ENCODE peak calls at places on chromosomes 2 and 18, in five cellular contexts. A, J, K, L and P are unnamed samples.

GRCh38 chr2:73112026-73112912 is 479 bp downstream of the RAB11FIP5 start:
- DNase-seq in K (peak; percentile 64), A (peak; percentile 38), L (no peak), J (no peak), P (no peak)

GRCh38 chr2:27428213-27428977 is at the start of gene NRBP1:
- DNase-seq in K (peak; percentile 97), J (peak; percentile 90), L (peak; percentile 89), A (peak; percentile 96), P (peak; percentile 71)

GRCh38 chr2:172135446-172135845 is 32.7 kb upstream of the DLX2 start:
- DNase-seq in L (no peak), J (no peak), A (no peak), K (no peak), P (no peak)

GRCh38 chr2:10225291-10226031 is 77.2 kb upstream of the HPCAL1 start:
- DNase-seq in L (no peak), A (no peak), J (no peak), K (peak; percentile 67), P (no peak)

GRCh38 chr2:7057865-7058400 is 140.7 kb downstream of the RNF144A start:
- DNase-seq in A (no peak), K (no peak), J (no peak), L (no peak), P (no peak)

GRCh38 chr2:75595541-75596395 is 35.0 kb upstream of the EVA1A start:
- DNase-seq in A (peak; percentile 48), L (no peak), J (no peak), K (no peak), P (peak; percentile 71)

GRCh38 chr2:10454505-10454904 is 6.4 kb upstream of the ODC1 start:
- DNase-seq in J (no peak), K (peak; percentile 81), A (no peak), L (no peak), P (no peak)

GRCh38 chr2:84908948-84909713 is 3.7 kb downstream of the TMSB10 start:
- DNase-seq in J (no peak), A (no peak), K (no peak), L (no peak), P (no peak)

GRCh38 chr2:239824866-239825704 is 200.1 kb downstream of the NDUFA10 start:
- DNase-seq in J (no peak), K (no peak), L (no peak), A (no peak), P (no peak)

GRCh38 chr2:104702451-104702850 is 151.5 kb upstream of the POU3F3 start:
- DNase-seq in A (no peak), J (no peak), K (no peak), L (no peak), P (no peak)

GRCh38 chr2:234288974-234289455 is 207.9 kb downstream of the ARL4C start:
- DNase-seq in A (peak; percentile 66), J (peak; percentile 24), L (peak; percentile 85), K (peak; percentile 70), P (no peak)

GRCh38 chr18:26723986-26724385 is 141.5 kb downstream of the AQP4 start:
- DNase-seq in A (no peak), L (no peak), K (no peak), J (no peak), P (no peak)

GRCh38 chr2:102792538-102793208 is 30.8 kb downstream of the TMEM182 start:
- DNase-seq in A (no peak), J (no peak), L (no peak), K (no peak), P (no peak)

GRCh38 chr2:218422403-218423086 is 3.6 kb downstream of the VIL1 start:
- DNase-seq in A (no peak), K (peak; percentile 23), J (no peak), L (no peak), P (no peak)

GRCh38 chr2:222547108-222547507 is 108.8 kb downstream of the FARSB start:
- DNase-seq in A (no peak), J (no peak), K (no peak), L (no peak), P (no peak)

GRCh38 chr2:201643216-201643651 is at the start of gene TMEM237:
- DNase-seq in A (peak; percentile 52), K (peak; percentile 80), L (no peak), J (peak; percentile 72), P (no peak)

GRCh38 chr2:236887519-236887918 is 198.2 kb upstream of the COPS8 start:
- DNase-seq in A (no peak), L (peak; percentile 55), J (no peak), K (no peak), P (peak; percentile 26)

GRCh38 chr2:239727182-239727775 is 297.9 kb downstream of the NDUFA10 start:
- DNase-seq in J (no peak), L (no peak), K (peak; percentile 41), A (no peak), P (no peak)

GRCh38 chr18:76212958-76213357 is 282.1 kb downstream of the ZNF516 start:
- DNase-seq in K (no peak), L (no peak), A (no peak), J (no peak), P (no peak)

GRCh38 chr2:195532628-195533271 is 124.3 kb upstream of the SLC39A10 start:
- DNase-seq in J (no peak), K (no peak), A (peak; percentile 24), L (no peak), P (no peak)

GRCh38 chr2:177622516-177622915 is 229.9 kb downstream of the AGPS start:
- DNase-seq in A (no peak), L (peak; percentile 12), K (no peak), J (no peak), P (no peak)

GRCh38 chr2:96772903-96773675 is 12.4 kb downstream of the CNNM4 start:
- DNase-seq in J (no peak), L (no peak), K (no peak), A (no peak), P (no peak)

GRCh38 chr2:30283931-30284565 is 52.7 kb downstream of the LBH start:
- DNase-seq in L (no peak), K (no peak), J (no peak), A (no peak), P (no peak)

GRCh38 chr2:240964854-240965295 is 33.5 kb upstream of the SNED1 start:
- DNase-seq in K (peak; percentile 46), A (no peak), L (no peak), J (no peak), P (no peak)

GRCh38 chr2:235803028-235803427 is 309.2 kb downstream of the AGAP1 start:
- DNase-seq in K (no peak), L (no peak), A (no peak), J (no peak), P (no peak)

GRCh38 chr18:13268035-13268700 is 49.6 kb downstream of the LDLRAD4 start:
- DNase-seq in L (no peak), J (no peak), K (no peak), A (no peak), P (no peak)

GRCh38 chr2:186862869-186863709 is 14.1 kb upstream of the ZSWIM2 start:
- DNase-seq in K (no peak), A (peak; percentile 23), L (no peak), J (no peak), P (peak; percentile 23)

GRCh38 chr2:58195668-58196067 is 45.5 kb downstream of the FANCL start:
- DNase-seq in K (no peak), A (no peak), J (no peak), L (no peak), P (no peak)

GRCh38 chr2:188902906-188903305 is 71.3 kb upstream of the COL3A1 start:
- DNase-seq in L (no peak), K (no peak), A (peak; percentile 6), J (no peak), P (no peak)

GRCh38 chr18:62992877-62993365 is 277.6 kb downstream of the PHLPP1 start:
- DNase-seq in K (no peak), L (no peak), A (no peak), J (no peak), P (no peak)

GRCh38 chr18:56919190-56919589 is 227.7 kb upstream of the BOD1L2 start:
- DNase-seq in J (no peak), L (no peak), K (no peak), A (no peak), P (no peak)

GRCh38 chr2:25251461-25252273 is 83.3 kb upstream of the POMC start:
- DNase-seq in A (peak; percentile 42), J (peak; percentile 63), K (peak; percentile 71), L (no peak), P (no peak)

GRCh38 chr2:207090389-207090788 is 75.4 kb downstream of the KLF7 start:
- DNase-seq in K (no peak), J (no peak), L (no peak), A (no peak), P (no peak)

GRCh38 chr18:2036136-2036535 is 535.2 kb downstream of the METTL4 start:
- DNase-seq in L (no peak), K (no peak), A (peak; percentile 6), J (no peak), P (no peak)